ENCODE peak calls at places on chromosomes 6 and 20, in four cellular contexts. V, I, C and D are unnamed samples.

GRCh38 chr6:137213813-137214212 is 5.4 kb downstream of the IFNGR1 start:
- DNase-seq in I (no peak), V (no peak), C (no peak), D (no peak)

GRCh38 chr6:113050010-113050893 is 703.1 kb downstream of the RFPL4B start:
- DNase-seq in I (no peak), C (no peak), V (no peak), D (no peak)

GRCh38 chr20:61599061-61599930 is 347.2 kb downstream of the CDH4 start:
- DNase-seq in I (no peak), V (no peak), C (peak; percentile 82), D (peak; percentile 25)

GRCh38 chr20:48617481-48617880 is 210.3 kb downstream of the PREX1 start:
- DNase-seq in C (no peak), V (no peak), I (no peak), D (no peak)

GRCh38 chr6:148446681-148447080 is 104.0 kb downstream of the SASH1 start:
- DNase-seq in I (no peak), C (no peak), V (no peak), D (no peak)

GRCh38 chr20:2879148-2879547 is 5.9 kb downstream of the PTPRA start:
- DNase-seq in I (no peak), V (no peak), C (no peak), D (no peak)

GRCh38 chr6:75579951-75580350 is 21.7 kb upstream of the SENP6 start:
- DNase-seq in I (no peak), V (no peak), C (no peak), D (no peak)

GRCh38 chr6:150417899-150418824 is 49.4 kb downstream of the IYD start:
- DNase-seq in I (peak; percentile 63), C (no peak), V (peak; percentile 68), D (peak; percentile 60)

GRCh38 chr6:63058601-63059000 is 152.7 kb upstream of the FKBP1C start:
- DNase-seq in I (no peak), V (no peak), C (no peak), D (no peak)

GRCh38 chr6:42168650-42169049 is 4.5 kb upstream of the GUCA1A start:
- DNase-seq in I (no peak), V (no peak), C (no peak), D (no peak)

GRCh38 chr20:60921021-60921622 is 330.9 kb upstream of the CDH4 start:
- DNase-seq in V (peak; percentile 5), C (no peak), I (peak; percentile 35), D (peak; percentile 22)

GRCh38 chr20:43442310-43442880 is 15.3 kb upstream of the SRSF6 start:
- DNase-seq in C (no peak), I (peak; percentile 42), V (peak; percentile 51), D (no peak)

GRCh38 chr6:101613556-101613955 is 220.0 kb downstream of the GRIK2 start:
- DNase-seq in C (no peak), I (no peak), V (no peak), D (no peak)

GRCh38 chr20:46400828-46401477 is 5.5 kb downstream of the ELMO2 start:
- DNase-seq in C (no peak), V (no peak), I (no peak), D (no peak)

GRCh38 chr20:51563597-51564332 is 21.2 kb upstream of the NFATC2 start:
- DNase-seq in C (peak; percentile 60), V (peak; percentile 81), I (peak; percentile 68), D (peak; percentile 85)

GRCh38 chr20:58707770-58708169 is 15.2 kb downstream of the NPEPL1 start:
- DNase-seq in C (no peak), I (no peak), V (no peak), D (no peak)

GRCh38 chr20:58709703-58710039 is 17.1 kb downstream of the NPEPL1 start:
- DNase-seq in I (no peak), C (no peak), V (no peak), D (no peak)

GRCh38 chr20:58708246-58708931 is 15.8 kb downstream of the NPEPL1 start:
- DNase-seq in I (no peak), V (no peak), C (peak; percentile 43), D (no peak)

GRCh38 chr20:58710481-58711265 is 18.1 kb downstream of the NPEPL1 start:
- DNase-seq in V (no peak), C (peak; percentile 43), I (no peak), D (no peak)

GRCh38 chr20:58709013-58709702 is 16.6 kb downstream of the NPEPL1 start:
- DNase-seq in C (peak; percentile 31), I (no peak), V (no peak), D (no peak)
- TF ChIP-seq RNF2 in C (no peak), I (no peak), V (no peak), D (no peak)

GRCh38 chr6:158755636-158756035 is 63.5 kb downstream of the EZR start:
- DNase-seq in I (no peak), V (no peak), C (no peak), D (no peak)
- TF ChIP-seq RNF2 in I (no peak), V (no peak), C (no peak), D (no peak)

DNA sequence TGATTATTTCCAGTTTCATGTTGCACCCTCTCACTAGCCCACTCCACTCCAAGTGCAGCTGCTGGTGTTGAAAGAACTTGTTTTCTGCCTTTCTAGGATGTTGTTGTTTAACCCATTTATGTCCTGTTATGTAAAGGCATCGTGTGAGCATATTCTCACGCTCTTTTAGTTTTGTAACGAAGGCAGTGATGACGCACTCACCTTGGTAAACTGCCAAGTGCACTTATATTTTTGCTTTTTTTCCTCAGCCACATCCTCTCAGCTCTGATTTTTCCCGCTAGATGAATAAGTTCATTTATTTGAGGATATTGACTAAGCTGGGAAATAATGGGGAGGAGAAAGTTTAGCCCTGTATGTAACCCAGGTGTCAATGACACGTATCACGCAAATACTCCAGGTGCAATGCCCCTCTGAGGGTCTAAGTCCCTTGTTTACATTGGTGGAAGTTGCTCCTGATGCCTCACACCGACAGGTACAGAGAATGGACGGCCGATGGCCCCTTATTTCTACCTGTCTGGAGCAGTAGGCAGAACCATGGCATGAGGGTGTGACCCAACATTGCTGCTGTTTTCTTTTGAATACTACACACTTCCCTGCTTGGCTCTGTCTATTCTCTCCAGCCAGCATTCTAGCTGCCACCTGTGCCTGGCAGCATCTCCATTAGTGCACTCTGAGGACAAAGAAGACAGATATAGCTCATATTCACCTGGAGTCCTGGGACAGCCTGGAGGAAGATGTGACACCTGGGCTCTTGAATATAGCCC is 132.7 kb upstream of the SLC24A3 start:
- DNase-seq in I (no peak), C (peak; percentile 10), V (no peak), D (no peak)
- TF ChIP-seq RNF2 in I (no peak), C (no peak), V (no peak), D (no peak)

GRCh38 chr6:4169028-4169789 is 33.8 kb upstream of the ECI2 start:
- DNase-seq in I (no peak), C (peak; percentile 47), V (no peak), D (no peak)
- TF ChIP-seq RNF2 in I (no peak), C (no peak), V (no peak), D (no peak)

GRCh38 chr6:35691027-35691824 is 2.5 kb upstream of the FKBP5 start:
- DNase-seq in I (no peak), C (no peak), V (no peak), D (no peak)
- TF ChIP-seq RNF2 in I (no peak), C (no peak), V (no peak), D (no peak)

DNA sequence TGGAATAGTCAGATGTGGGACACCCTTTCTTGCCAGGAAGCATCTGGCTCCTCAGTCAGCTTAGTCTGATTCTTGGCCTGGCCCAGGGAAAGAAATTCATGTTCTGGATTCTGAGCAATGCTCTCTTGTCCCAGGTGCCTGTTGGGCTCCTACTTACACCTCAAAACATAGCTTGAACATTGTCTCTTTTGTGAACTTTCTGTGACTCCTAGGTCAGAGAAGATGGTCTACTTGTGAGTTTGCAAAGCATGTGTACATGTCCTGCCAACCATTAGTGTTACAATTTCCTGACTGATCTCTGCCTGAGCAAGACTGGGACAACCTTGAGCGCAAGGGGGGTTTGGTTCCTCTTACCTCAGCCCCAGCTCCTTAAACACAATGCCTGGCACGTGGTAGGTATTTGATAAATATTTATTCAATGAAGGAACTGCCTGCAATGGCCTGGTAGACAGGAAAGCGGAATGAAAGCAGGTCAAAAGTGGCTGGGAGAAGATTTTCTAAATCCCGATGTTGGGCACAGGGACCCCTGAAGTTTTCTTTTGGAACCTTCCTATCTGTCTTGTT is 23.9 kb upstream of the POU5F1 start:
- DNase-seq in V (no peak), C (no peak), I (no peak), D (no peak)
- TF ChIP-seq RNF2 in V (no peak), C (no peak), I (no peak), D (no peak)

DNA sequence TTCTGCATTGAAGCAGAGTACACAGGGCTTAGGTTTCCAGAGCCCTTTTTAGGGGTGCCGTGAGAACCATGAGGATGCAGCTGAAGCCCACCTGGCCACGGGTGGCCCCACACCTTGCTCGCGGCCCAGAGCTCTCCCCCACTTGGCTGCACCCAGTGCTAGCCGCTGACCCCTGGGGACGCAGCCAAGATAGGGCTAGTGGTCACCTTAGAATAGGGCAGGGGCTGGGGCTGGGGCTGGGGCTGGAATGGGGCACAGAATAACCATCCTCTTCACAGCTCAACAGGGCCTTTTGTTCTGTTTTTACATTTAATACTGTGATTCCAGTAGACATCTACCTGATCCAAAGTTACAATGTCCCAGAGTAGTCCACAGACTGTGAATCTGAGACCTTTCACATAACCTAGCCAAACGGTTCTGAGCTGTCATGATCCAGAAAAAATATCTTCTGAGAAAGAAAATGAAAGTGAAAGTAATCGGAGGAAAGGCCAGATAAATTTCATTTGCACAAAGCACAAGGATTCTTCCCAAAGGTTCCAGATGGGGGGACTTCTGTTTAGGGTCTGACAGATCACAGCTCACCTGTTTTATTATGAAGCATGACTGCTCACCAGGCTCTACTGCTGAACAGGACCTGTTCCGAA is 402.1 kb downstream of the THBS2 start:
- DNase-seq in I (no peak), V (no peak), C (no peak), D (no peak)
- TF ChIP-seq RNF2 in I (no peak), V (no peak), C (no peak), D (no peak)

DNA sequence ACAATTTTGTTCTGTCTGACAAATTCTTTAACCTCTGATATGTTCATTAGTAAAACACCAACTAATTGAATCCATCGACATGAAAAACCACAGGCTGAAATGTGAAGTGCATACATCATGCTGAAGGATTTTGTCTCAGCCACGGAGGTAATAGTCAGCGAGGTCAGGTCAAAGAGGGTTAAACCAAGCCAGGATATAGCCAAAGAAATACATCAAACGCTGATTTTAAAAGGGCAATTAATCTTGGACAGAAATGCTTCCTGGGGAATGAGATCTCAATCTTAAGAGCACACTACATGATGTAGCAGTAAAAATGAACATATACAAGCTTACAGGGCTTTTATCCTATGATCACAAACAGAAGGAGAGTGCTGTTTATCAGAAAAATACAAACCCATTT is 106.7 kb downstream of the PRDM1 start:
- DNase-seq in V (no peak), C (no peak), I (no peak), D (no peak)
- TF ChIP-seq RNF2 in V (no peak), C (no peak), I (no peak), D (no peak)